ENCODE peak calls at places on chromosomes 6 and 20, in five cellular contexts. U is ELR, X is GM04503, D is Kasumi-1, F is lung microvascular endothelial cell. E is an unnamed sample.

GRCh38 chr6:40789143-40789764 is 202.1 kb upstream of the LRFN2 start:
- DNase-seq in U (no peak), X (no peak), D (no peak), F (peak), E (peak)

GRCh38 chr6:18656506-18656905 is 269.4 kb downstream of the RNF144B start:
- DNase-seq in U (no peak), X (no peak), D (no peak), F (no peak), E (no peak)

GRCh38 chr6:44230034-44230675 is 6.8 kb downstream of the SLC29A1 start:
- DNase-seq in U (no peak), X (no peak), D (no peak), F (no peak), E (no peak)

GRCh38 chr6:34074064-34074739 is 71.7 kb downstream of the GRM4 start:
- DNase-seq in U (no peak), X (no peak), D (no peak), F (no peak), E (no peak)

GRCh38 chr6:47034919-47035318 is 7.2 kb downstream of the ADGRF1 start:
- DNase-seq in U (peak), X (peak), D (no peak), F (peak), E (no peak)

GRCh38 chr20:61884571-61885389 is 180.9 kb downstream of the TAF4 start:
- DNase-seq in U (no peak), X (no peak), D (no peak), F (no peak), E (no peak)

GRCh38 chr6:47126647-47127339 is 84.7 kb upstream of the ADGRF1 start:
- DNase-seq in U (no peak), X (no peak), D (no peak), F (peak), E (no peak)

GRCh38 chr20:1946762-1947534 is 46.9 kb downstream of the PDYN start:
- DNase-seq in U (no peak), X (no peak), D (no peak), F (peak), E (no peak)

GRCh38 chr20:35369804-35370203 is 42.0 kb downstream of the UQCC1 start:
- DNase-seq in U (peak), X (peak), D (no peak), F (no peak), E (no peak)

GRCh38 chr6:144179817-144180216 is 29.5 kb downstream of the STX11 start:
- DNase-seq in U (no peak), X (no peak), D (no peak), F (no peak), E (no peak)